ENCODE peak calls at places on chromosomes 7 and 10, in seven cellular contexts. One of them, this sample, is unnamed.

GRCh38 chr7:44534501-44534900 is 6.6 kb downstream of the NPC1L1 start:
- DNase-seq in CD4-positive, alpha-beta memory T cell: peak; percentile 28
- DNase-seq in AG09309: no peak
- DNase-seq in foreskin melanocyte: no peak
- DNase-seq in endothelial cell: peak; percentile 73
- DNase-seq in NCI-H345: peak; percentile 4
- DNase-seq in left kidney: peak; percentile 74
- DNase-seq in this sample: peak; percentile 70

GRCh38 chr10:73635781-73636180 is 5.5 kb downstream of the MYOZ1 start:
- DNase-seq in left kidney: no peak
- DNase-seq in AG09309: no peak
- DNase-seq in endothelial cell: no peak
- DNase-seq in NCI-H345: no peak
- DNase-seq in foreskin melanocyte: no peak
- DNase-seq in CD4-positive, alpha-beta memory T cell: no peak
- DNase-seq in this sample: no peak

GRCh38 chr7:130639391-130639790 is 29.2 kb downstream of the COPG2 start:
- DNase-seq in left kidney: no peak
- DNase-seq in foreskin melanocyte: no peak
- DNase-seq in endothelial cell: no peak
- DNase-seq in NCI-H345: no peak
- DNase-seq in AG09309: no peak
- DNase-seq in CD4-positive, alpha-beta memory T cell: no peak
- DNase-seq in this sample: no peak

GRCh38 chr10:6722616-6723004 is 142.5 kb upstream of the PRKCQ start:
- DNase-seq in foreskin melanocyte: no peak
- DNase-seq in endothelial cell: no peak
- DNase-seq in AG09309: no peak
- DNase-seq in NCI-H345: no peak
- DNase-seq in CD4-positive, alpha-beta memory T cell: no peak
- DNase-seq in left kidney: no peak
- DNase-seq in this sample: no peak

GRCh38 chr7:12987238-12987637 is 299.8 kb downstream of the ARL4A start:
- DNase-seq in AG09309: no peak
- DNase-seq in endothelial cell: no peak
- DNase-seq in NCI-H345: no peak
- DNase-seq in CD4-positive, alpha-beta memory T cell: no peak
- DNase-seq in foreskin melanocyte: no peak
- DNase-seq in left kidney: no peak
- DNase-seq in this sample: no peak

GRCh38 chr10:50470345-50470744 is 153.4 kb downstream of the SGMS1 start:
- DNase-seq in CD4-positive, alpha-beta memory T cell: no peak
- DNase-seq in endothelial cell: peak; percentile 4
- DNase-seq in NCI-H345: no peak
- DNase-seq in foreskin melanocyte: no peak
- DNase-seq in left kidney: peak; percentile 28
- DNase-seq in AG09309: no peak
- DNase-seq in this sample: no peak

GRCh38 chr10:22427101-22427500 is 81.8 kb downstream of the SPAG6 start:
- DNase-seq in AG09309: no peak
- DNase-seq in NCI-H345: no peak
- DNase-seq in left kidney: peak; percentile 58
- DNase-seq in endothelial cell: no peak
- DNase-seq in CD4-positive, alpha-beta memory T cell: no peak
- DNase-seq in foreskin melanocyte: no peak
- DNase-seq in this sample: peak; percentile 39

GRCh38 chr7:47581821-47582747 is at the start of gene TNS3:
- DNase-seq in endothelial cell: peak; percentile 60
- DNase-seq in CD4-positive, alpha-beta memory T cell: no peak
- DNase-seq in AG09309: no peak
- DNase-seq in left kidney: peak; percentile 82
- DNase-seq in foreskin melanocyte: no peak
- DNase-seq in NCI-H345: no peak
- DNase-seq in this sample: no peak

GRCh38 chr7:107179326-107180163 is 10.7 kb downstream of the HBP1 start:
- DNase-seq in CD4-positive, alpha-beta memory T cell: no peak
- DNase-seq in left kidney: no peak
- DNase-seq in foreskin melanocyte: no peak
- DNase-seq in AG09309: no peak
- DNase-seq in NCI-H345: no peak
- DNase-seq in endothelial cell: no peak
- DNase-seq in this sample: no peak

GRCh38 chr10:15168296-15168780 is at the start of gene NMT2:
- DNase-seq in left kidney: peak; percentile 96
- DNase-seq in CD4-positive, alpha-beta memory T cell: no peak
- DNase-seq in NCI-H345: peak; percentile 83
- DNase-seq in endothelial cell: no peak
- DNase-seq in foreskin melanocyte: peak; percentile 55
- DNase-seq in AG09309: no peak
- DNase-seq in this sample: peak; percentile 86

This sample was measured in COLO829.